ENCODE peak calls at places on chromosomes 13 and 19, in five cellular contexts. W is foreskin fibroblast, M is A549, X is left lung, Q is activated B cell treated with CpG ODN at 0.5 μM for 24 hours. B is an unnamed sample.

GRCh38 chr19:16066611-16067104 is 9.6 kb upstream of the TPM4 start:
- DNase-seq in W (peak), M (peak), X (no peak), Q (no peak), B (no peak)

GRCh38 chr13:112053167-112053743 is 13.7 kb upstream of the SOX1 start:
- DNase-seq in W (no peak), M (no peak), X (no peak), Q (no peak), B (no peak)

GRCh38 chr19:3125900-3126524 is 9.8 kb upstream of the GNA15 start:
- DNase-seq in W (peak), M (peak), X (peak), Q (peak), B (no peak)

GRCh38 chr13:27796544-27797227 is 4.4 kb downstream of the GSX1 start:
- DNase-seq in W (no peak), M (no peak), X (no peak), Q (no peak), B (no peak)

GRCh38 chr19:50573741-50574461 is 5.7 kb upstream of the LRRC4B start:
- DNase-seq in W (no peak), M (no peak), X (no peak), Q (no peak), B (no peak)

GRCh38 chr13:33174491-33174890 is 111.1 kb downstream of the STARD13 start:
- DNase-seq in W (no peak), M (no peak), X (no peak), Q (no peak), B (no peak)

GRCh38 chr13:51230473-51231105 is 8.4 kb downstream of the FAM124A start:
- DNase-seq in W (peak), M (no peak), X (no peak), Q (no peak), B (no peak)

GRCh38 chr19:57421037-57421436 is 10.1 kb downstream of the ZNF17 start:
- DNase-seq in W (no peak), M (no peak), X (no peak), Q (no peak), B (no peak)

GRCh38 chr13:63463782-63464610 is 2048.3 kb upstream of the PCDH20 start:
- DNase-seq in W (no peak), M (no peak), X (no peak), Q (no peak), B (no peak)

GRCh38 chr13:40969169-40969901 is 49.8 kb downstream of the ELF1 start:
- DNase-seq in W (no peak), M (no peak), X (no peak), Q (no peak), B (no peak)

GRCh38 chr13:110629735-110630134 is 14.4 kb downstream of the NAXD start:
- DNase-seq in W (no peak), M (no peak), X (no peak), Q (no peak), B (no peak)

GRCh38 chr19:55094456-55095259 is 19.0 kb downstream of the EPS8L1 start:
- DNase-seq in W (no peak), M (no peak), X (no peak), Q (no peak), B (no peak)

GRCh38 chr13:109369357-109370052 is 416.9 kb downstream of the IRS2 start:
- DNase-seq in W (no peak), M (no peak), X (no peak), Q (no peak), B (no peak)

GRCh38 chr13:72384879-72385278 is 342.6 kb downstream of the MZT1 start:
- DNase-seq in W (no peak), M (peak), X (no peak), Q (no peak), B (no peak)

GRCh38 chr13:37014609-37015008 is 14.0 kb downstream of the EXOSC8 start:
- DNase-seq in W (no peak), M (no peak), X (no peak), Q (no peak), B (no peak)

GRCh38 chr13:96984061-96984508 is 10.2 kb downstream of the OXGR1 start:
- DNase-seq in W (no peak), M (no peak), X (peak), Q (no peak), B (peak)

GRCh38 chr13:66353664-66354063 is 876.5 kb downstream of the PCDH9 start:
- DNase-seq in W (no peak), M (peak), X (no peak), Q (no peak), B (no peak)

GRCh38 chr13:72891423-72891822 is 109.5 kb downstream of the PIBF1 start:
- DNase-seq in W (no peak), M (no peak), X (no peak), Q (no peak), B (no peak)

GRCh38 chr13:76769238-76769859 is 116.9 kb downstream of the KCTD12 start:
- DNase-seq in W (no peak), M (no peak), X (no peak), Q (no peak), B (no peak)

GRCh38 chr13:51047434-51048165 is 63.5 kb downstream of the C13orf42 start:
- DNase-seq in W (no peak), M (no peak), X (no peak), Q (no peak), B (no peak)

GRCh38 chr13:27770809-27771208 is 21.5 kb upstream of the GSX1 start:
- DNase-seq in W (no peak), M (peak), X (no peak), Q (no peak), B (no peak)

GRCh38 chr13:26600345-26600761 is 42.9 kb downstream of the WASF3 start:
- DNase-seq in W (peak), M (no peak), X (no peak), Q (no peak), B (no peak)

GRCh38 chr19:39492225-39492624 is 6.5 kb upstream of the DLL3 start:
- DNase-seq in W (no peak), M (no peak), X (no peak), Q (no peak), B (no peak)

GRCh38 chr19:28633223-28634030 is 579.5 kb downstream of the UQCRFS1 start:
- DNase-seq in W (peak), M (peak), X (peak), Q (no peak), B (peak)

GRCh38 chr13:58081301-58081820 is 449.8 kb downstream of the PCDH17 start:
- DNase-seq in W (no peak), M (no peak), X (no peak), Q (no peak), B (no peak)

GRCh38 chr19:43765109-43765876 is 10.5 kb upstream of the SMG9 start:
- DNase-seq in W (peak), M (peak), X (peak), Q (peak), B (no peak)

GRCh38 chr13:48866204-48866603 is 109.5 kb upstream of the FNDC3A start:
- DNase-seq in W (no peak), M (no peak), X (no peak), Q (no peak), B (no peak)

GRCh38 chr19:6236310-6237291 is 43.2 kb downstream of the MLLT1 start:
- DNase-seq in W (no peak), M (no peak), X (peak), Q (no peak), B (peak)
- TF ChIP-seq CTCF in W (no peak), M (no peak), X (no peak), Q (no peak), B (no peak)

GRCh38 chr19:48290923-48291700 is 21.2 kb downstream of the ZNF114 start:
- DNase-seq in W (peak), M (peak), X (peak), Q (peak), B (peak)
- TF ChIP-seq CTCF in W (peak), M (peak), X (peak), Q (peak), B (peak)

DNA sequence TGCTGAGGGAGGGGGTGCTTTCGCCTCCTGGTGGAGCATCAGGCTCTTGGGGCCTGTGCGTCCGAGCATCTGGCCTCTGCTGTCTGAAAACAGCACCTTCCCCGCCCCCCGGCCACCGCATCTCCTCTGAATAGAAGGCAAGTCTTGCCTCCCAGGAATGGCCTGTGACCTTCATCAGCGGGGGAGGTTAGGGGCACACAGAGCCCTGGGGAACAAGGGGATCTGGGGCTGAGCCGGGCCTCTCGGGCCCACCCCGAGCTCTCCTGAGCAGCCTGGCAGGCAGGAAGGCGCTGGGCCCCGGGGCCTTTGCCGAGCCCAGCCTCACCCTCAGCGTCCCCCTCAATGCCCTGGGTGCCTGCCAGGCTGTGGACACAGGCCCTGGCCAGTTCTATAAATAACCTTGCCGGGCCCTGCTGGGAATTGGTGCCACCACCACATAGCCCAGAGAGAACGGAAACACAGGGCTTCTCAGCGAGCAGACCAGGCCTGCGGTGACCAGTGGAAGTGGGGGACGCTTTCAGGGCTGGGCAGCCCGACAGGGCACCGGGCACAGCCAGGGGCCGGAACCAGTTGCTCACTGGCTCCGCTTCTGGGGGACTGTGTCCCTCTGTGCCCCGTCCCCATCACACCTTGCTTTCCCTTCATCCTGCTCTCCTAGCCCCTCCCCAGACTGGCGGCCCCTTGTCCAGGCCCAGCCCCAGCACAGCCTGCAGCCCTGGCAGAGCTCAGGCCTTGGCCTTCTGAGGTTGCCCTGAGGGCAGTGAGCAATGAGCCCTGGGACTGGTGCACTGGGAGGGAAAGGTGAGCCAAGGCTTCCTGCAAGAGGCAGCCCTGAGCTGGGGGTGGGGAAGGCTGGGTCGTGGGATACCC is 9.5 kb downstream of the STK11 start:
- DNase-seq in W (no peak), M (no peak), X (peak), Q (no peak), B (peak)
- TF ChIP-seq CTCF in W (no peak), M (no peak), X (no peak), Q (no peak), B (no peak)

DNA sequence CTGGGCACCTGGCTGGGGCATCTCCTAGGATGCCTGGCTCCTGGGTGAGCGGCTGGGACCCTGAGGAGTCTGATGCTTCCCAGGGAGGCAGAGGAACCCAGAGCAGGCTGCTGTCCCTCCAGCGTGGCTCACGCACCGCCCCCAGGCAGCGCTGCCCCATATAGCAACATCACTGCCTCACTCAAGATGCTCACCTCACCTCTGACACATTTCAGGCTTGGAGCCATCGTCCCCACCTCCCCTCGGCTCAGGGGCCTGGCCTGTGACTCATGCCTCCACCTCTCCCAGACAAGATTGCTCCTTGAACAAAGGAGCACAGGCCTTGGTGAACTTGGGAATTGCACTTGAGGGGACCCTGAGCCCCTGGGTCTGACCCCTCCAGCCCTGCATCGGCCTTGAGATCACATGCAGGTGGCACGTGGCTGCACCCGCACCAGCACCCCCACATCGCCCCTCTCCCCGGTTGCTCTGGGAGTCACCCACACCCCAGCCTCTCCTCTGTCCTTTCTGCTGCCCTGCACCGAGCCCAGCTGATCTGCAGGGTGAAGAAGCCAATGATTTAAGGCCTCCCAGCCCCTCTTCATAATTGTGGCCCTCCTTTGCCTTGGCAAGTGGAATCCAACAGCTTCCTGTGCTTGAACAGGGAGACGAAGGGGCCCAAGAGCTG is 11.2 kb downstream of the CEBPA start:
- DNase-seq in W (no peak), M (peak), X (peak), Q (no peak), B (no peak)
- TF ChIP-seq CTCF in W (no peak), M (no peak), X (no peak), Q (no peak), B (no peak)

GRCh38 chr19:4360641-4361151 is 17.3 kb downstream of the MPND start:
- DNase-seq in W (no peak), M (no peak), X (no peak), Q (no peak), B (no peak)

GRCh38 chr19:4363571-4364304 is 20.4 kb downstream of the MPND start:
- DNase-seq in W (no peak), M (no peak), X (no peak), Q (no peak), B (no peak)

GRCh38 chr19:4361152-4362037 is 18.0 kb downstream of the MPND start:
- DNase-seq in W (no peak), M (peak), X (no peak), Q (no peak), B (no peak)

GRCh38 chr19:4362038-4362828 is 18.9 kb downstream of the MPND start:
- DNase-seq in W (no peak), M (no peak), X (no peak), Q (no peak), B (no peak)

DNA sequence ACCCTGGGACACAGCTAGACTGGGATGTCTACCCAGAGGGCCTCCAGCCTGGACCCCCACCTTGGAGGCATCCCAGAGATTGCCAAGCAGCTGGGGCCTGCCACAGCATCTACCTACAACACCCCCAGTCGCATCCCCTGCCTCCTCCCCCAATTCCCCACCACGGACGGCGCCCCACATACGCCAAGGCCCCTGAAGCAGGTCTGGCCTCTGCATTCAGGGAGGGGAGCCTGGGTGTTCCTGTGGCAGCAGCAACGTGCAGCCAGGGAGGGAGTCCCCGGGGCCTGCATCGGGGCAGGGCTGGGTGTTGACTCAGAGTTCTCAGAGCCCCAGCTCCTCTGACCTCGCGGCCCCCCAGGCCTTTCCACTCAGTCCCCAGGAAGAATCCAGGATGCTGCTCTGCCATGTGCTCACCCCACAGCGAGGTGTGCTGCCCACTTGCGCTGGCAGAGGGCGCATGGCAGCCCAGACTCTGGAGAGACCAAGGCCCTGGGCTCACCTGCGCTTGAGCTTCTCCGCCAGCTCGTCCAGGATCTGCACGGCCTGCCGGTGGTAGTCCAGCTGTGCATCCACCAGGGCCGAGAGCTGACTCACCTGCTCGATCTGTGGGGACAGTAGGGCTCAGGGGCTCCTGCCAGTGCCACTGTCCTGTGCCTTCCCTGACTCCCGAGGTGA is 19.6 kb downstream of the MPND start:
- DNase-seq in W (no peak), M (peak), X (no peak), Q (no peak), B (no peak)
- TF ChIP-seq CTCF in W (no peak), M (peak), X (no peak), Q (no peak), B (no peak)

DNA sequence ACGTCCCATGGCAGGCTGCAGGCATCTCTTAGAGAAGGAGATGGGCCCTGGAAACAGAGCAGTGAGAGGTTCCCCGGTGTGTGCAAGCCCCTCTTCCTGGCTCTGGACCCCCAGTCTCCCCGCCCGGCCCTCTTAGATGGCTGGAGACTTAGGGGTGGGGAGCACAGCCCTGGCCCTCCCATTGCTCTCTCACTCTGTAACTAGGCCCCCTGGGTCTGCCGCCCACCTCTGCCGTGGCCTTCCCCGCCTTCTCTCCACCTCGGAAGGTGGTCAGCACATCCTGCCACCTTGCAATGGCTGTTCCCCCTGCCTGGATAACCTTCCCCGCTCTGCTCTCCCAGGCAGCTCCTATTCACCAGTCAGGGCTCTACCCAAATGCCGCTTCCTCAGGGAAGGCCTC is 21.8 kb upstream of the C2CD4C start:
- DNase-seq in W (no peak), M (no peak), X (no peak), Q (no peak), B (no peak)
- TF ChIP-seq CTCF in W (no peak), M (no peak), X (no peak), Q (no peak), B (no peak)

GRCh38 chr13:44726777-44727176 is 150.6 kb upstream of the TSC22D1 start:
- DNase-seq in W (no peak), M (no peak), X (no peak), Q (no peak), B (no peak)
- TF ChIP-seq CTCF in W (no peak), M (no peak), X (no peak), Q (no peak), B (no peak)